ENCODE peak calls at places on chromosomes 6 and 20, in six cellular contexts. P is stimulated activated CD4-positive, alpha-beta T cell treated with anti-CD3 and anti-CD28 coated beads, Interleukin-2, amount 100 ng/mL, for 24 hours; I is activated T-cell treated with anti-CD3 and anti-CD28 coated beads, Interleukin-2, amount 50 U/mL, for 72 hours; C is mucosa of gallbladder; A is lower lobe of right lung; W is WTC11. E is an unnamed sample.

GRCh38 chr20:47027042-47027441 is 132.4 kb downstream of the EYA2 start:
- DNase-seq in A (no peak), I (no peak), W (no peak), P (no peak), C (no peak), E (no peak)

GRCh38 chr20:30963591-30963990 is 293.9 kb upstream of the DEFB115 start:
- DNase-seq in P (no peak), C (no peak), I (no peak), W (no peak), A (no peak), E (no peak)

GRCh38 chr6:7267521-7268091 is 45.4 kb downstream of the SSR1 start:
- DNase-seq in W (no peak), P (no peak), A (no peak), I (no peak), C (peak; percentile 67), E (peak; percentile 69)

GRCh38 chr6:113860165-113860955 is 3.2 kb downstream of the MARCKS start:
- DNase-seq in P (no peak), I (no peak), W (peak; percentile 21), C (no peak), A (no peak), E (no peak)

GRCh38 chr6:29602564-29603361 is 17.8 kb downstream of the OR2H2 start:
- DNase-seq in I (no peak), C (no peak), P (no peak), A (no peak), W (peak; percentile 62), E (no peak)

GRCh38 chr6:63295553-63295952 is 24.2 kb downstream of the LGSN start:
- DNase-seq in P (no peak), W (no peak), C (no peak), I (no peak), A (no peak), E (no peak)

GRCh38 chr20:32918296-32918695 is 59.6 kb downstream of the EFCAB8 start:
- DNase-seq in P (no peak), I (no peak), C (peak; percentile 7), A (peak; percentile 38), W (no peak), E (no peak)

GRCh38 chr20:35517125-35517524 is 12.3 kb downstream of the C20orf173 start:
- DNase-seq in I (no peak), W (no peak), C (no peak), P (no peak), A (no peak), E (no peak)

GRCh38 chr6:21340563-21340962 is 253.0 kb upstream of the SOX4 start:
- DNase-seq in W (no peak), I (no peak), P (no peak), C (no peak), A (no peak), E (no peak)

E was measured in epithelial cell of proximal tubule.